ENCODE peak calls at places on chromosomes 5 and 9, in five cellular contexts. F is foreskin fibroblast; M is NCI-H1092 treated with DMSO at 0.1 percent for 48 hours; X is GM12865; V is CD4-positive, CD25-positive, alpha-beta regulatory T cell. U is an unnamed sample.

GRCh38 chr5:109713453-109713852 is 23.7 kb downstream of the MAN2A1 start:
- DNase-seq in F (no peak), M (no peak), X (no peak), V (no peak), U (no peak)

GRCh38 chr5:92527311-92528078 is 1053.5 kb downstream of the NR2F1-AS1 start:
- DNase-seq in F (peak; percentile 51), M (no peak), X (no peak), V (no peak), U (no peak)

GRCh38 chr5:120017523-120017922 is 388.2 kb downstream of the FAM170A start:
- DNase-seq in F (peak; percentile 33), M (no peak), X (no peak), V (no peak), U (no peak)

GRCh38 chr9:136901516-136902258 is 15.4 kb downstream of the TRAF2 start:
- DNase-seq in F (no peak), M (no peak), X (peak; percentile 93), V (peak; percentile 62), U (no peak)

GRCh38 chr9:96559339-96559943 is 60.2 kb downstream of the CDC14B start:
- DNase-seq in F (no peak), M (no peak), X (no peak), V (no peak), U (no peak)

GRCh38 chr9:132826576-132827365 is 51.3 kb downstream of the AK8 start:
- DNase-seq in F (no peak), M (no peak), X (no peak), V (no peak), U (no peak)

GRCh38 chr9:87850405-87850804 is 32.3 kb upstream of the SPATA31E1 start:
- DNase-seq in F (peak; percentile 83), M (no peak), X (no peak), V (no peak), U (no peak)

GRCh38 chr9:128251701-128252100 is 24.1 kb downstream of the GOLGA2 start:
- DNase-seq in F (peak; percentile 66), M (no peak), X (no peak), V (no peak), U (no peak)

GRCh38 chr9:137417161-137418021 is 5.6 kb downstream of the EXD3 start:
- DNase-seq in F (no peak), M (no peak), X (peak; percentile 68), V (no peak), U (no peak)

GRCh38 chr5:101929628-101930027 is 366.5 kb downstream of the SLCO4C1 start:
- DNase-seq in F (no peak), M (no peak), X (no peak), V (no peak), U (no peak)

GRCh38 chr5:175800656-175801081 is 70.7 kb upstream of the CPLX2 start:
- DNase-seq in F (peak; percentile 47), M (peak; percentile 33), X (no peak), V (no peak), U (no peak)

GRCh38 chr5:55037046-55037771 is 13.2 kb downstream of the GZMK start:
- DNase-seq in F (no peak), M (no peak), X (peak; percentile 67), V (peak; percentile 2), U (no peak)

GRCh38 chr9:138057726-138058125 is 180.1 kb downstream of the CACNA1B start:
- DNase-seq in F (no peak), M (no peak), X (no peak), V (no peak), U (no peak)

GRCh38 chr5:133867341-133867740 is 101.1 kb downstream of the C5orf15 start:
- DNase-seq in F (no peak), M (no peak), X (no peak), V (no peak), U (no peak)

GRCh38 chr5:54362992-54363630 is 52.7 kb upstream of the ARL15 start:
- DNase-seq in F (peak; percentile 33), M (no peak), X (no peak), V (no peak), U (no peak)

GRCh38 chr9:87427851-87428506 is 69.7 kb upstream of the DAPK1 start:
- DNase-seq in F (no peak), M (no peak), X (no peak), V (no peak), U (no peak)

GRCh38 chr5:118802335-118802734 is 186.0 kb downstream of the DTWD2 start:
- DNase-seq in F (no peak), M (no peak), X (no peak), V (no peak), U (no peak)

GRCh38 chr5:2213121-2213730 is 330.5 kb upstream of the IRX4 start:
- DNase-seq in F (no peak), M (no peak), X (no peak), V (no peak), U (no peak)

GRCh38 chr9:16319646-16320045 is 550.8 kb downstream of the BNC2 start:
- DNase-seq in F (no peak), M (no peak), X (no peak), V (no peak), U (no peak)

GRCh38 chr9:74940600-74940999 is 12.1 kb downstream of the C9orf40 start:
- DNase-seq in F (no peak), M (no peak), X (no peak), V (no peak), U (no peak)

GRCh38 chr9:3909966-3910650 is 384.3 kb upstream of the RFX3 start:
- DNase-seq in F (no peak), M (no peak), X (no peak), V (no peak), U (no peak)

GRCh38 chr9:25681270-25681669 is 3.0 kb upstream of the TUSC1 start:
- DNase-seq in F (no peak), M (no peak), X (no peak), V (no peak), U (no peak)

GRCh38 chr9:124349675-124350484 is 65.4 kb downstream of the PSMB7 start:
- DNase-seq in F (no peak), M (no peak), X (peak; percentile 5), V (no peak), U (no peak)